ENCODE peak calls at places on chromosomes 12 and 14, in seven cellular contexts. Y is heart right ventricle, L is body of pancreas, R is tibial artery, G is lower lobe of right lung, H is lung, M is HAP-1. F is an unnamed sample. For H3K27me3, the result is how much of the 10 kb centered on the place peaks cover.

GRCh38 chr14:23951590-23952143 is 1.9 kb upstream of the DHRS4 start:
- DNase-seq in Y (no peak), L (peak), R (no peak), G (no peak), H (no peak), M (no peak), F (no peak)

GRCh38 chr14:65179918-65180724 is 77.8 kb upstream of the MAX start:
- DNase-seq in Y (no peak), L (peak), R (peak), G (no peak), H (no peak), M (no peak), F (peak)

GRCh38 chr14:28653521-28653920 is 113.1 kb upstream of the FOXG1 start:
- DNase-seq in Y (no peak), L (no peak), R (no peak), G (no peak), H (no peak), M (no peak), F (no peak)

GRCh38 chr12:89650239-89650638 is 58.4 kb downstream of the ATP2B1 start:
- DNase-seq in Y (no peak), L (no peak), R (no peak), G (no peak), H (no peak), M (no peak), F (no peak)

GRCh38 chr12:22505826-22506225 is 38.5 kb downstream of the C2CD5 start:
- DNase-seq in Y (no peak), L (no peak), R (no peak), G (no peak), H (no peak), M (no peak), F (no peak)

GRCh38 chr12:52316701-52317100 is 4.5 kb downstream of the KRT83 start:
- DNase-seq in Y (no peak), L (no peak), R (no peak), G (no peak), H (no peak), M (no peak), F (no peak)

GRCh38 chr12:6465467-6466183 is 4.9 kb downstream of the VAMP1 start:
- DNase-seq in Y (no peak), L (peak), R (peak), G (no peak), H (peak), M (peak), F (no peak)

GRCh38 chr14:71658261-71658860 is 273.9 kb upstream of the RGS6 start:
- DNase-seq in Y (no peak), L (no peak), R (no peak), G (no peak), H (no peak), M (no peak), F (no peak)

GRCh38 chr12:60494249-60494648 is 898.4 kb downstream of the SLC16A7 start:
- DNase-seq in Y (no peak), L (no peak), R (no peak), G (no peak), H (no peak), M (peak), F (no peak)

GRCh38 chr12:124921200-124922008 is 7.0 kb upstream of the UBC start:
- DNase-seq in Y (peak), L (peak), R (no peak), G (peak), H (no peak), M (peak), F (peak)

GRCh38 chr14:74973003-74973614 is 17.7 kb upstream of the PGF start:
- DNase-seq in Y (peak), L (no peak), R (peak), G (no peak), H (no peak), M (no peak), F (peak)

GRCh38 chr12:111580119-111580425 is 19.0 kb downstream of the ATXN2 start:
- DNase-seq in Y (no peak), L (no peak), R (no peak), G (no peak), H (no peak), M (no peak), F (no peak)

GRCh38 chr14:91399868-91400640 is 17.6 kb downstream of the CCDC88C start:
- DNase-seq in Y (no peak), L (peak), R (no peak), G (no peak), H (no peak), M (no peak), F (no peak)

GRCh38 chr12:73629171-73629570 is 908.5 kb upstream of the ATXN7L3B start:
- DNase-seq in Y (no peak), L (no peak), R (no peak), G (no peak), H (no peak), M (no peak), F (no peak)

GRCh38 chr12:31234955-31235867 is 90.7 kb downstream of the SINHCAF start:
- DNase-seq in Y (peak), L (peak), R (no peak), G (peak), H (no peak), M (peak), F (no peak)

GRCh38 chr14:58772814-58773620 is 135.3 kb downstream of the DACT1 start:
- DNase-seq in Y (no peak), L (no peak), R (no peak), G (no peak), H (no peak), M (no peak), F (no peak)

GRCh38 chr14:77142289-77142814 is 761 bp upstream of the ZDHHC22 start:
- DNase-seq in Y (no peak), L (no peak), R (no peak), G (no peak), H (no peak), M (no peak), F (no peak)
- H3K27me3 ChIP-seq in Y (half or more), L (under half), R (under half), G (half or more), H (under half), M (half or more), F (half or more)

DNA sequence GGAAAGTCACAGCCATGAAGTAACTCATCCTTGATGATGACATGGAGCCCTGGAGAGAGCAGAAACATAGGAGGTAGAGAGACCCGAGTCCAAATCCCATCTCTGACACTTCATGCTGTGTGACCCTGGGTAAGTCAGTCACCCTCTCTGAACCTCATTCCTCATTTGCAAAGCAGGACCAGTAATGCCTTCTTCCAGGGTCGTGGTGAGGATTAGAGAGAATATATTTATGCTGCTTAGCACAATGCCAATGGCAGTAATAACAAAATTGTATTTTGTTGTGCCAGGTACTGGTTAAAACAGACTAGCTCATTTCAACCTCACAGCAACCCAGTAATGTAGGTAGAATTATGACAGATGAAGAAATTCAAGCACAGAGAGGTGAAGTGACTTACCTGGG is 13.9 kb upstream of the RBM19 start:
- DNase-seq in Y (no peak), L (no peak), R (no peak), G (no peak), H (no peak), M (no peak), F (no peak)
- H3K27me3 ChIP-seq in Y (half or more), L (under half), R (under half), G (under half), H (under half), M (under half), F (half or more)

GRCh38 chr12:49552014-49552413 is 13.2 kb downstream of the KCNH3 start:
- DNase-seq in Y (peak), L (peak), R (no peak), G (no peak), H (no peak), M (no peak), F (peak)
- H3K27me3 ChIP-seq in Y (under half), L (under half), R (under half), G (under half), H (under half), M (under half), F (under half)

GRCh38 chr12:119598159-119598558 is 4.6 kb downstream of the TMEM233 start:
- DNase-seq in Y (no peak), L (no peak), R (no peak), G (no peak), H (no peak), M (no peak), F (no peak)

GRCh38 chr12:119602695-119603094 is 9.1 kb downstream of the TMEM233 start:
- DNase-seq in Y (no peak), L (no peak), R (no peak), G (no peak), H (no peak), M (no peak), F (no peak)

GRCh38 chr12:119603767-119604166 is 10.2 kb downstream of the TMEM233 start:
- DNase-seq in Y (no peak), L (no peak), R (no peak), G (no peak), H (no peak), M (no peak), F (no peak)

DNA sequence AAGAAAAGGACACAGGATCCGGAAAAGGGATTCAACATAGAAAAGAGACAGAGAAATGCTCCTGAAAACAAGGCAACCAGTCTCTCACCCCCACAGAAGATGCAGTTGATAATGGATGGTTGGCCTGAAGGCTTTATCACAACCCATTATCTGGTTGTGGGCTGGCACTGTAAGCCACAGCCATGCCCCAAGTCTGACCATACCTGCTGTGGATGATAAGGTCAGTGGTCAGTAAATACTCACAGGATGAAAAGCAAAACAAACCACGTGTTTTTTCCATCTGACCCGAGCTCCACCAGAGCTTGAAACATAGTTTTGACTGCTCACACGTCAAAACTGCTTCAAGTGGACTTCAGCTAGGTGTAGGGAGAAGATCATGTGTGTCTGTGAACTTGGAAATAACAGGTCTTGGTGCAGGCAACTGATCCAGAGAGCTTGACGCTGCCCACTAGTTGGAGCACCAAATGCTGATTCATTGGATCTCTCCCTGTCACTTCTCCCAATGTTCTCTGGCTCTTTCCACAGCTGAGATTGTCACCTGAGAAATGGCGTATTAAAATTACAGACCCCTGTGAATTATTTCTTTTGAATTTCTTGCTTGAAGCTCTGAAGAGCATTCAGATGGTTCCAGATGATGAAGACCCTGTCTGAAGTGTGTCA is 8.4 kb downstream of the TMEM233 start:
- DNase-seq in Y (no peak), L (no peak), R (no peak), G (no peak), H (no peak), M (no peak), F (no peak)
- H3K27me3 ChIP-seq in Y (under half), L (under half), R (under half), G (under half), H (under half), M (under half), F (under half)

GRCh38 chr12:57229634-57230380 is at the start of gene SHMT2:
- DNase-seq in Y (peak), L (peak), R (peak), G (peak), H (peak), M (peak), F (peak)

GRCh38 chr12:57232156-57232756 is 2.7 kb downstream of the SHMT2 start:
- DNase-seq in Y (no peak), L (no peak), R (no peak), G (peak), H (no peak), M (no peak), F (no peak)

GRCh38 chr12:57230381-57231155 is 1.1 kb downstream of the SHMT2 start:
- DNase-seq in Y (peak), L (no peak), R (no peak), G (peak), H (no peak), M (no peak), F (peak)

GRCh38 chr12:57233357-57234232 is 4.1 kb downstream of the SHMT2 start:
- DNase-seq in Y (no peak), L (no peak), R (no peak), G (peak), H (no peak), M (no peak), F (peak)

GRCh38 chr12:57231276-57232021 is 1.9 kb downstream of the SHMT2 start:
- DNase-seq in Y (no peak), L (no peak), R (no peak), G (peak), H (no peak), M (no peak), F (peak)
- H3K27me3 ChIP-seq in Y (under half), L (under half), R (under half), G (under half), H (under half), M (under half), F (under half)

DNA sequence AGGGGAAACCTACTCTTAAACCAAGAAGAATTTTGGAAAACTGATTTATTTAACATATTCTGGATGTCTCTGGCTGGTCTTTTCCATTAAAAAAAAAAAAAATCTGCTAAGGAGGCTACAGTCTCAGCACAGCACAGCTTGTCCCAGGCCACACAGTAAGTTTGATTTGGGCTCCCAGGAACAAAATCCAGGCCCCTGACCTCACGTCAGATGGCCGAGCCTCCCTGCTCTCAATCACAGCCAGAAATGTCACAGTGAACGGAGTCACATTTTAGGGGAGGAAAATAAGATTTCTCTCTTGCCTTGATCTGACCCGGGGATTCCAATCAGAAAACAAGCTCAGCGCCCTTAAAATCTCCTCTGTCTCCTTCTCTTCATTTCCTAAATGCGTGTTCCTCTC is 72.9 kb upstream of the TBX5 start:
- DNase-seq in Y (no peak), L (no peak), R (no peak), G (no peak), H (no peak), M (no peak), F (no peak)
- H3K27me3 ChIP-seq in Y (half or more), L (under half), R (under half), G (half or more), H (under half), M (under half), F (half or more)